ENCODE peak calls at places on chromosomes 2 and 18, in eight cellular contexts. U, V, I, P, M, G, R and O are unnamed samples.

GRCh38 chr2:159613515-159614336 is 2.6 kb downstream of the BAZ2B start:
- DNase-seq in U (no peak), V (peak; percentile 23), I (no peak), P (no peak), M (peak; percentile 51), G (peak; percentile 48), R (no peak), O (peak; percentile 53)

GRCh38 chr2:2569836-2570235 is 238.8 kb upstream of the MYT1L start:
- DNase-seq in U (no peak), V (no peak), I (no peak), P (no peak), M (no peak), G (no peak), R (no peak), O (no peak)

GRCh38 chr2:105102963-105103421 is 65.1 kb downstream of the MRPS9 start:
- DNase-seq in U (no peak), V (peak; percentile 72), I (peak; percentile 5), P (no peak), M (peak; percentile 41), G (peak; percentile 94), R (no peak), O (peak; percentile 50)

GRCh38 chr2:133092571-133092970 is 422.6 kb upstream of the LYPD1 start:
- DNase-seq in U (no peak), V (no peak), I (no peak), P (no peak), M (no peak), G (peak; percentile 49), R (no peak), O (no peak)

GRCh38 chr2:17644997-17645715 is 104.7 kb downstream of the VSNL1 start:
- DNase-seq in U (no peak), V (peak; percentile 22), I (no peak), P (no peak), M (peak; percentile 31), G (peak; percentile 49), R (no peak), O (peak; percentile 57)

GRCh38 chr2:3100386-3100785 is 277.2 kb downstream of the EIPR1 start:
- DNase-seq in U (no peak), V (no peak), I (no peak), P (no peak), M (no peak), G (no peak), R (no peak), O (no peak)

GRCh38 chr18:79008356-79008940 is 28.8 kb downstream of the SALL3 start:
- DNase-seq in U (no peak), V (no peak), I (no peak), P (no peak), M (no peak), G (no peak), R (no peak), O (no peak)

GRCh38 chr2:129400825-129401224 is 578.6 kb upstream of the RAB6C start:
- DNase-seq in U (no peak), V (no peak), I (no peak), P (no peak), M (no peak), G (no peak), R (no peak), O (no peak)

GRCh38 chr2:110959233-110959632 is 161.5 kb upstream of the BCL2L11 start:
- DNase-seq in U (no peak), V (no peak), I (no peak), P (no peak), M (no peak), G (no peak), R (no peak), O (no peak)

GRCh38 chr2:60806595-60806987 is 50.5 kb downstream of the PAPOLG start:
- DNase-seq in U (no peak), V (no peak), I (no peak), P (no peak), M (no peak), G (no peak), R (no peak), O (no peak)

GRCh38 chr18:24995738-24996137 is 356.2 kb downstream of the ZNF521 start:
- DNase-seq in U (no peak), V (peak; percentile 67), I (no peak), P (no peak), M (no peak), G (peak; percentile 40), R (no peak), O (peak; percentile 70)

GRCh38 chr2:156436477-156437085 is 402 bp downstream of the GPD2 start:
- DNase-seq in U (no peak), V (no peak), I (no peak), P (no peak), M (peak; percentile 25), G (peak; percentile 29), R (no peak), O (no peak)

GRCh38 chr2:171972329-171972982 is 27.3 kb upstream of the METAP1D start:
- DNase-seq in U (no peak), V (no peak), I (no peak), P (no peak), M (peak; percentile 3), G (no peak), R (no peak), O (no peak)

DNA sequence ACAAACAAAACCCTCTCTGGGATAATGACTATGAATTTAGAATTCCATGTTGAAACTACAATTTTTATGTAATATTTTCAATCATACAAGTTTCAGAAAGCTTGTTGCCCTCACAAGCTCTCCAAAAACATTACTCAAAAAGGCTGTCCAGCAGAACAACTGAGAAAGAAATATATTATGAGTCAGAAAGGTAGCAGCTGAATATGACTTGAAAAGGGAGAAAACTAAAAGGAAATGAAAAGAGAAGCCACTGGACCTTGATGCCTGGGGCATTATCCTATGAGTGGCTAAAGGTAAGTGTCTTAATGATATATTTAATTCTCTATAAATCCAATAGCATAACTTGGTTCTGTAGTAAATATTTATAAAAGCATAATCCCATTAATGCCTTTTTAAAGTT is 61.8 kb downstream of the NXPH2 start:
- DNase-seq in U (no peak), V (no peak), I (no peak), P (no peak), M (no peak), G (no peak), R (no peak), O (no peak)
- H3K4me3 ChIP-seq in U (no peak overlapping the region), V (no peak overlapping the region), I (no peak overlapping the region), P (no peak overlapping the region), M (no peak overlapping the region), G (no peak overlapping the region), R (no peak overlapping the region), O (no peak overlapping the region)

DNA sequence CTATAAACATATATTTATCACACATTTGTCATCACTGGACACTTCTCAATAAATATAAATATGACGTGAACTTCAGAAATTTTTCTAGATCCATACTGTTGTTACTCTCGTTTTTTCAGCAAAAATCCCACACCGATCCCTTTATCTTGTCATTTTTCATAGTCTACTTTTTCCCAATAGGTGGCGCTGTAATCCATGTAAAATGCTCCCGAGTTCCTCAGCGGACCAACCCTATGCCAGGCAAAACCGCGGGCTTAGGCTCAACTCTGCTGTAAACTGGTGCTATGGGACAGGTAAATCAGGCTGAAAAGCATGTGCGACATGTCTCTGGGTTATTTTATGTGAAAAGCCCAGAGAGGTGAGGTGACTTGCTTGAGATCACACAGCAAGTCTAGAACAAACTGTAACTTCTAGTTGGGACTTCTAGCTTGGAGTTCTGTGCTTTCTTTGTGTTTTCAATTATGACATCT is 104.0 kb downstream of the COBLL1 start:
- DNase-seq in U (peak; percentile 60), V (peak; percentile 64), I (peak; percentile 23), P (no peak), M (peak; percentile 72), G (peak; percentile 50), R (no peak), O (peak; percentile 65)
- TF ChIP-seq CTCF in U (peak; percentile 71), V (peak; percentile 75), I (peak; percentile 71), P (no peak), M (peak; percentile 61), G (peak; percentile 62), R (peak; percentile 78), O (peak; percentile 68)

GRCh38 chr2:217928324-217929293 is 74.2 kb downstream of the TNS1 start:
- DNase-seq in U (peak; percentile 85), V (no peak), I (no peak), P (no peak), M (no peak), G (no peak), R (no peak), O (peak; percentile 30)

GRCh38 chr2:217929294-217929671 is 73.5 kb downstream of the TNS1 start:
- DNase-seq in U (peak; percentile 56), V (no peak), I (no peak), P (no peak), M (no peak), G (no peak), R (no peak), O (no peak)

GRCh38 chr2:217927601-217928323 is 75.0 kb downstream of the TNS1 start:
- DNase-seq in U (peak; percentile 66), V (no peak), I (no peak), P (no peak), M (no peak), G (no peak), R (no peak), O (no peak)

GRCh38 chr2:217924346-217924901 is 78.4 kb downstream of the TNS1 start:
- DNase-seq in U (no peak), V (no peak), I (no peak), P (no peak), M (no peak), G (no peak), R (no peak), O (no peak)

GRCh38 chr2:217926801-217927200 is 76.0 kb downstream of the TNS1 start:
- DNase-seq in U (no peak), V (no peak), I (no peak), P (no peak), M (no peak), G (no peak), R (no peak), O (no peak)
- H3K4me3 ChIP-seq in U (no peak overlapping the region), V (no peak overlapping the region), I (no peak overlapping the region), P (no peak overlapping the region), M (no peak overlapping the region), G (no peak overlapping the region), R (no peak overlapping the region), O (no peak overlapping the region)

GRCh38 chr2:9021563-9022211 is 18.2 kb upstream of the MBOAT2 start:
- DNase-seq in U (no peak), V (peak; percentile 51), I (no peak), P (no peak), M (no peak), G (no peak), R (no peak), O (peak; percentile 48)

GRCh38 chr2:9029721-9030120 is 26.2 kb upstream of the MBOAT2 start:
- DNase-seq in U (no peak), V (no peak), I (no peak), P (no peak), M (no peak), G (no peak), R (no peak), O (no peak)

GRCh38 chr2:9027884-9028283 is 24.4 kb upstream of the MBOAT2 start:
- DNase-seq in U (no peak), V (no peak), I (no peak), P (no peak), M (no peak), G (no peak), R (no peak), O (no peak)

GRCh38 chr2:9024575-9024974 is 21.1 kb upstream of the MBOAT2 start:
- DNase-seq in U (no peak), V (no peak), I (no peak), P (no peak), M (no peak), G (no peak), R (no peak), O (no peak)

DNA sequence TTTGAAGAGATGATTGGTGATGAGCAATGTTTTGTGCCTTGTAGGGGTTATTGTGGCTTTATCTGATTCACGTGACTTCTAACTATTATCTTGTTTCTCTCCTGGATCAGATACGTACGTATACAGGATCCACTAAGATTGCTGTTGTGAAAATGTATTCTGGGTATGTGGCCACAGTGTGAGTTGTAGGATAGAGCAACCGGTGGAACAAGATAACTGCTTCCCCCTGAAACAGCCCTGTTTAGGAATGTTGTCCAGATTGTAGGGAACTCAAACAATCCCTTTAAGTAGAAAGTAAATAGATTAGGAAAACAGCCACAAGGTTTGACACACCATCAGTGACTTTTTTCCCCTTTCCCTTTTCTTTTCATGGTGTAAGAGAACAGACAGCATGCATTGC is 22.3 kb upstream of the MBOAT2 start:
- DNase-seq in U (no peak), V (no peak), I (no peak), P (no peak), M (no peak), G (no peak), R (no peak), O (no peak)
- TF ChIP-seq CTCF in U (no peak), V (no peak), I (no peak), P (no peak), M (no peak), G (no peak), R (no peak), O (no peak)